ENCODE peak calls at places on chromosomes 11 and 22, in five cellular contexts. One of them, this sample, is unnamed.

GRCh38 chr11:27532652-27533325 is 26.2 kb upstream of the LIN7C start:
- DNase-seq in activated CD8-positive, alpha-beta memory T cell treated with anti-CD3 and anti-CD28 coated beads, Interleukin-2, amount 50 U/mL, for 4 hours: no peak
- DNase-seq in astrocyte of the spinal cord: peak; percentile 1
- DNase-seq in caudate nucleus: no peak
- DNase-seq in activated CD4-positive, alpha-beta memory T cell treated with anti-CD3 and anti-CD28 coated beads for 36 hours: no peak
- DNase-seq in this sample: no peak

GRCh38 chr11:134545521-134545920 is 133.5 kb upstream of the B3GAT1 start:
- DNase-seq in activated CD8-positive, alpha-beta memory T cell treated with anti-CD3 and anti-CD28 coated beads, Interleukin-2, amount 50 U/mL, for 4 hours: no peak
- DNase-seq in astrocyte of the spinal cord: no peak
- DNase-seq in caudate nucleus: no peak
- DNase-seq in activated CD4-positive, alpha-beta memory T cell treated with anti-CD3 and anti-CD28 coated beads for 36 hours: no peak
- DNase-seq in this sample: no peak

GRCh38 chr11:18705651-18706281 is 7.2 kb downstream of the TMEM86A start:
- DNase-seq in activated CD8-positive, alpha-beta memory T cell treated with anti-CD3 and anti-CD28 coated beads, Interleukin-2, amount 50 U/mL, for 4 hours: peak; percentile 36
- DNase-seq in astrocyte of the spinal cord: no peak
- DNase-seq in caudate nucleus: no peak
- DNase-seq in activated CD4-positive, alpha-beta memory T cell treated with anti-CD3 and anti-CD28 coated beads for 36 hours: peak; percentile 40
- DNase-seq in this sample: no peak

GRCh38 chr11:63667993-63668392 is 3.2 kb downstream of the ATL3 start:
- DNase-seq in activated CD8-positive, alpha-beta memory T cell treated with anti-CD3 and anti-CD28 coated beads, Interleukin-2, amount 50 U/mL, for 4 hours: no peak
- DNase-seq in astrocyte of the spinal cord: peak; percentile 94
- DNase-seq in caudate nucleus: no peak
- DNase-seq in activated CD4-positive, alpha-beta memory T cell treated with anti-CD3 and anti-CD28 coated beads for 36 hours: no peak
- DNase-seq in this sample: peak; percentile 89

GRCh38 chr11:33696931-33697638 is 3.5 kb downstream of the C11orf91 start:
- DNase-seq in activated CD8-positive, alpha-beta memory T cell treated with anti-CD3 and anti-CD28 coated beads, Interleukin-2, amount 50 U/mL, for 4 hours: no peak
- DNase-seq in astrocyte of the spinal cord: no peak
- DNase-seq in caudate nucleus: no peak
- DNase-seq in activated CD4-positive, alpha-beta memory T cell treated with anti-CD3 and anti-CD28 coated beads for 36 hours: no peak
- DNase-seq in this sample: no peak

GRCh38 chr11:27347949-27348879 is 14.8 kb downstream of the CCDC34 start:
- DNase-seq in activated CD8-positive, alpha-beta memory T cell treated with anti-CD3 and anti-CD28 coated beads, Interleukin-2, amount 50 U/mL, for 4 hours: no peak
- DNase-seq in astrocyte of the spinal cord: no peak
- DNase-seq in caudate nucleus: no peak
- DNase-seq in activated CD4-positive, alpha-beta memory T cell treated with anti-CD3 and anti-CD28 coated beads for 36 hours: no peak
- DNase-seq in this sample: no peak

GRCh38 chr11:46894506-46894905 is 23.8 kb downstream of the LRP4 start:
- DNase-seq in activated CD8-positive, alpha-beta memory T cell treated with anti-CD3 and anti-CD28 coated beads, Interleukin-2, amount 50 U/mL, for 4 hours: no peak
- DNase-seq in astrocyte of the spinal cord: no peak
- DNase-seq in caudate nucleus: no peak
- DNase-seq in activated CD4-positive, alpha-beta memory T cell treated with anti-CD3 and anti-CD28 coated beads for 36 hours: no peak
- DNase-seq in this sample: no peak

GRCh38 chr11:27700351-27701261 is at the start of gene BDNF:
- DNase-seq in activated CD8-positive, alpha-beta memory T cell treated with anti-CD3 and anti-CD28 coated beads, Interleukin-2, amount 50 U/mL, for 4 hours: no peak
- DNase-seq in astrocyte of the spinal cord: peak; percentile 59
- DNase-seq in caudate nucleus: no peak
- DNase-seq in activated CD4-positive, alpha-beta memory T cell treated with anti-CD3 and anti-CD28 coated beads for 36 hours: no peak
- DNase-seq in this sample: no peak

GRCh38 chr11:120172921-120173705 is 35.2 kb upstream of the TRIM29 start:
- DNase-seq in activated CD8-positive, alpha-beta memory T cell treated with anti-CD3 and anti-CD28 coated beads, Interleukin-2, amount 50 U/mL, for 4 hours: no peak
- DNase-seq in astrocyte of the spinal cord: no peak
- DNase-seq in caudate nucleus: no peak
- DNase-seq in activated CD4-positive, alpha-beta memory T cell treated with anti-CD3 and anti-CD28 coated beads for 36 hours: no peak
- DNase-seq in this sample: no peak

GRCh38 chr11:94131363-94132115 is 2.9 kb downstream of the PANX1 start:
- DNase-seq in activated CD8-positive, alpha-beta memory T cell treated with anti-CD3 and anti-CD28 coated beads, Interleukin-2, amount 50 U/mL, for 4 hours: no peak
- DNase-seq in astrocyte of the spinal cord: no peak
- DNase-seq in caudate nucleus: no peak
- DNase-seq in activated CD4-positive, alpha-beta memory T cell treated with anti-CD3 and anti-CD28 coated beads for 36 hours: no peak
- DNase-seq in this sample: no peak

GRCh38 chr11:83249972-83250593 is 36.1 kb downstream of the CCDC90B start:
- DNase-seq in activated CD8-positive, alpha-beta memory T cell treated with anti-CD3 and anti-CD28 coated beads, Interleukin-2, amount 50 U/mL, for 4 hours: no peak
- DNase-seq in astrocyte of the spinal cord: peak; percentile 65
- DNase-seq in caudate nucleus: no peak
- DNase-seq in activated CD4-positive, alpha-beta memory T cell treated with anti-CD3 and anti-CD28 coated beads for 36 hours: no peak
- DNase-seq in this sample: no peak

GRCh38 chr11:88779551-88779950 is 286.2 kb downstream of the GRM5 start:
- DNase-seq in activated CD8-positive, alpha-beta memory T cell treated with anti-CD3 and anti-CD28 coated beads, Interleukin-2, amount 50 U/mL, for 4 hours: no peak
- DNase-seq in astrocyte of the spinal cord: peak; percentile 91
- DNase-seq in caudate nucleus: no peak
- DNase-seq in activated CD4-positive, alpha-beta memory T cell treated with anti-CD3 and anti-CD28 coated beads for 36 hours: no peak
- DNase-seq in this sample: no peak

GRCh38 chr22:40620464-40621046 is 16.0 kb downstream of the MRTFA start:
- DNase-seq in activated CD8-positive, alpha-beta memory T cell treated with anti-CD3 and anti-CD28 coated beads, Interleukin-2, amount 50 U/mL, for 4 hours: no peak
- DNase-seq in astrocyte of the spinal cord: peak; percentile 51
- DNase-seq in caudate nucleus: no peak
- DNase-seq in activated CD4-positive, alpha-beta memory T cell treated with anti-CD3 and anti-CD28 coated beads for 36 hours: no peak
- DNase-seq in this sample: no peak

GRCh38 chr11:83826078-83826477 is 539.9 kb upstream of the CCDC90B start:
- DNase-seq in activated CD8-positive, alpha-beta memory T cell treated with anti-CD3 and anti-CD28 coated beads, Interleukin-2, amount 50 U/mL, for 4 hours: no peak
- DNase-seq in astrocyte of the spinal cord: no peak
- DNase-seq in caudate nucleus: no peak
- DNase-seq in activated CD4-positive, alpha-beta memory T cell treated with anti-CD3 and anti-CD28 coated beads for 36 hours: no peak
- DNase-seq in this sample: no peak

GRCh38 chr11:38648597-38648996 is 2050.6 kb upstream of the RAG2 start:
- DNase-seq in activated CD8-positive, alpha-beta memory T cell treated with anti-CD3 and anti-CD28 coated beads, Interleukin-2, amount 50 U/mL, for 4 hours: no peak
- DNase-seq in astrocyte of the spinal cord: no peak
- DNase-seq in caudate nucleus: no peak
- DNase-seq in activated CD4-positive, alpha-beta memory T cell treated with anti-CD3 and anti-CD28 coated beads for 36 hours: no peak
- DNase-seq in this sample: no peak

GRCh38 chr22:37173709-37174108 is 14.3 kb downstream of the C1QTNF6 start:
- DNase-seq in activated CD8-positive, alpha-beta memory T cell treated with anti-CD3 and anti-CD28 coated beads, Interleukin-2, amount 50 U/mL, for 4 hours: peak; percentile 9
- DNase-seq in astrocyte of the spinal cord: no peak
- DNase-seq in caudate nucleus: no peak
- DNase-seq in activated CD4-positive, alpha-beta memory T cell treated with anti-CD3 and anti-CD28 coated beads for 36 hours: no peak
- DNase-seq in this sample: no peak

GRCh38 chr22:41521166-41521565 is 23.1 kb downstream of the POLR3H start:
- DNase-seq in activated CD8-positive, alpha-beta memory T cell treated with anti-CD3 and anti-CD28 coated beads, Interleukin-2, amount 50 U/mL, for 4 hours: no peak
- DNase-seq in astrocyte of the spinal cord: no peak
- DNase-seq in caudate nucleus: no peak
- DNase-seq in activated CD4-positive, alpha-beta memory T cell treated with anti-CD3 and anti-CD28 coated beads for 36 hours: no peak
- DNase-seq in this sample: no peak

GRCh38 chr22:38871360-38872171 is 450 bp downstream of the CBX6 start:
- DNase-seq in activated CD8-positive, alpha-beta memory T cell treated with anti-CD3 and anti-CD28 coated beads, Interleukin-2, amount 50 U/mL, for 4 hours: peak; percentile 49
- DNase-seq in astrocyte of the spinal cord: no peak
- DNase-seq in caudate nucleus: no peak
- DNase-seq in activated CD4-positive, alpha-beta memory T cell treated with anti-CD3 and anti-CD28 coated beads for 36 hours: peak; percentile 45
- DNase-seq in this sample: no peak

GRCh38 chr22:19843857-19844422 is 10.7 kb downstream of the GNB1L start:
- DNase-seq in activated CD8-positive, alpha-beta memory T cell treated with anti-CD3 and anti-CD28 coated beads, Interleukin-2, amount 50 U/mL, for 4 hours: no peak
- DNase-seq in astrocyte of the spinal cord: no peak
- DNase-seq in caudate nucleus: no peak
- DNase-seq in activated CD4-positive, alpha-beta memory T cell treated with anti-CD3 and anti-CD28 coated beads for 36 hours: no peak
- DNase-seq in this sample: no peak

GRCh38 chr11:69288883-69289242 is 5.1 kb upstream of the MYEOV start:
- DNase-seq in activated CD8-positive, alpha-beta memory T cell treated with anti-CD3 and anti-CD28 coated beads, Interleukin-2, amount 50 U/mL, for 4 hours: no peak
- DNase-seq in astrocyte of the spinal cord: no peak
- DNase-seq in caudate nucleus: no peak
- DNase-seq in activated CD4-positive, alpha-beta memory T cell treated with anti-CD3 and anti-CD28 coated beads for 36 hours: no peak
- DNase-seq in this sample: no peak

GRCh38 chr22:38700271-38700788 is 413 bp downstream of the JOSD1 start:
- DNase-seq in activated CD8-positive, alpha-beta memory T cell treated with anti-CD3 and anti-CD28 coated beads, Interleukin-2, amount 50 U/mL, for 4 hours: no peak
- DNase-seq in astrocyte of the spinal cord: peak; percentile 33
- DNase-seq in caudate nucleus: no peak
- DNase-seq in activated CD4-positive, alpha-beta memory T cell treated with anti-CD3 and anti-CD28 coated beads for 36 hours: no peak
- DNase-seq in this sample: no peak

GRCh38 chr11:113048820-113049555 is 87.8 kb downstream of the NCAM1 start:
- DNase-seq in activated CD8-positive, alpha-beta memory T cell treated with anti-CD3 and anti-CD28 coated beads, Interleukin-2, amount 50 U/mL, for 4 hours: no peak
- DNase-seq in astrocyte of the spinal cord: peak; percentile 35
- DNase-seq in caudate nucleus: no peak
- DNase-seq in activated CD4-positive, alpha-beta memory T cell treated with anti-CD3 and anti-CD28 coated beads for 36 hours: no peak
- DNase-seq in this sample: no peak

GRCh38 chr22:36443198-36443770 is 38.2 kb downstream of the TXN2 start:
- DNase-seq in activated CD8-positive, alpha-beta memory T cell treated with anti-CD3 and anti-CD28 coated beads, Interleukin-2, amount 50 U/mL, for 4 hours: no peak
- DNase-seq in astrocyte of the spinal cord: no peak
- DNase-seq in caudate nucleus: no peak
- DNase-seq in activated CD4-positive, alpha-beta memory T cell treated with anti-CD3 and anti-CD28 coated beads for 36 hours: no peak
- DNase-seq in this sample: no peak

GRCh38 chr11:88434333-88434976 is 96.9 kb upstream of the CTSC start:
- DNase-seq in activated CD8-positive, alpha-beta memory T cell treated with anti-CD3 and anti-CD28 coated beads, Interleukin-2, amount 50 U/mL, for 4 hours: no peak
- DNase-seq in astrocyte of the spinal cord: no peak
- DNase-seq in caudate nucleus: no peak
- DNase-seq in activated CD4-positive, alpha-beta memory T cell treated with anti-CD3 and anti-CD28 coated beads for 36 hours: no peak
- DNase-seq in this sample: no peak

GRCh38 chr22:20298803-20299735 is 20.8 kb downstream of the DGCR6L start:
- DNase-seq in activated CD8-positive, alpha-beta memory T cell treated with anti-CD3 and anti-CD28 coated beads, Interleukin-2, amount 50 U/mL, for 4 hours: peak; percentile 93
- DNase-seq in astrocyte of the spinal cord: peak; percentile 78
- DNase-seq in caudate nucleus: peak; percentile 60
- DNase-seq in activated CD4-positive, alpha-beta memory T cell treated with anti-CD3 and anti-CD28 coated beads for 36 hours: peak; percentile 93
- DNase-seq in this sample: peak; percentile 82

GRCh38 chr11:103947566-103947919 is 88.9 kb upstream of the DDI1 start:
- DNase-seq in activated CD8-positive, alpha-beta memory T cell treated with anti-CD3 and anti-CD28 coated beads, Interleukin-2, amount 50 U/mL, for 4 hours: no peak
- DNase-seq in astrocyte of the spinal cord: peak; percentile 49
- DNase-seq in caudate nucleus: no peak
- DNase-seq in activated CD4-positive, alpha-beta memory T cell treated with anti-CD3 and anti-CD28 coated beads for 36 hours: no peak
- DNase-seq in this sample: no peak

GRCh38 chr11:77212314-77213007 is 84.4 kb downstream of the MYO7A start:
- DNase-seq in activated CD8-positive, alpha-beta memory T cell treated with anti-CD3 and anti-CD28 coated beads, Interleukin-2, amount 50 U/mL, for 4 hours: no peak
- DNase-seq in astrocyte of the spinal cord: no peak
- DNase-seq in caudate nucleus: no peak
- DNase-seq in activated CD4-positive, alpha-beta memory T cell treated with anti-CD3 and anti-CD28 coated beads for 36 hours: no peak
- DNase-seq in this sample: no peak

This sample was measured in SW 1271.